ENCODE peak calls at places on chromosome 14, in eight cellular contexts. B, N, Z, Q, W, C, M and E are unnamed samples.

GRCh38 chr14:62497708-62498107 is 547.5 kb downstream of the KCNH5 start:
- DNase-seq in B (no peak), N (no peak), Z (no peak), Q (no peak), W (no peak), C (no peak), M (no peak), E (no peak)

GRCh38 chr14:53841109-53842099 is 115.2 kb downstream of the BMP4 start:
- DNase-seq in B (no peak), N (no peak), Z (no peak), Q (no peak), W (no peak), C (no peak), M (no peak), E (no peak)

GRCh38 chr14:89292579-89293348 is 124.3 kb downstream of the FOXN3 start:
- DNase-seq in B (no peak), N (no peak), Z (no peak), Q (no peak), W (no peak), C (no peak), M (no peak), E (no peak)

GRCh38 chr14:105196228-105196960 is 15.3 kb upstream of the NUDT14 start:
- DNase-seq in B (no peak), N (no peak), Z (no peak), Q (peak), W (no peak), C (no peak), M (peak), E (no peak)

GRCh38 chr14:21891921-21892320 is 218.3 kb upstream of the OR4E1 start:
- DNase-seq in B (no peak), N (no peak), Z (no peak), Q (no peak), W (no peak), C (no peak), M (no peak), E (no peak)

GRCh38 chr14:38808734-38809455 is 294.1 kb downstream of the SEC23A start:
- DNase-seq in B (no peak), N (peak), Z (no peak), Q (no peak), W (no peak), C (no peak), M (peak), E (no peak)

GRCh38 chr14:72775923-72776554 is 117.9 kb downstream of the DPF3 start:
- DNase-seq in B (no peak), N (no peak), Z (no peak), Q (no peak), W (no peak), C (no peak), M (no peak), E (no peak)

GRCh38 chr14:71426001-71426400 is 506.2 kb upstream of the RGS6 start:
- DNase-seq in B (no peak), N (no peak), Z (no peak), Q (no peak), W (no peak), C (no peak), M (no peak), E (no peak)

GRCh38 chr14:102046337-102047278 is 40.2 kb downstream of the HSP90AA1 start:
- DNase-seq in B (peak), N (peak), Z (no peak), Q (peak), W (peak), C (peak), M (peak), E (peak)

GRCh38 chr14:105891221-105891602 is 364.8 kb downstream of the TMEM121 start:
- DNase-seq in B (peak), N (no peak), Z (no peak), Q (peak), W (no peak), C (no peak), M (no peak), E (no peak)

GRCh38 chr14:69288956-69289705 is 29.2 kb downstream of the GALNT16 start:
- DNase-seq in B (no peak), N (no peak), Z (no peak), Q (no peak), W (no peak), C (no peak), M (no peak), E (no peak)

GRCh38 chr14:27242874-27243273 is 645.0 kb upstream of the NOVA1 start:
- DNase-seq in B (no peak), N (peak), Z (no peak), Q (no peak), W (peak), C (no peak), M (no peak), E (no peak)

GRCh38 chr14:80003138-80003537 is 208.2 kb downstream of the DIO2 start:
- DNase-seq in B (no peak), N (no peak), Z (no peak), Q (no peak), W (no peak), C (no peak), M (no peak), E (no peak)

GRCh38 chr14:77157716-77158115 is 16.1 kb upstream of the ZDHHC22 start:
- DNase-seq in B (no peak), N (no peak), Z (no peak), Q (no peak), W (no peak), C (no peak), M (no peak), E (no peak)

GRCh38 chr14:91415794-91416743 is 1.6 kb downstream of the CCDC88C start:
- DNase-seq in B (no peak), N (peak), Z (no peak), Q (no peak), W (no peak), C (no peak), M (peak), E (no peak)

GRCh38 chr14:60965402-60965801 is 15.5 kb downstream of the TRMT5 start:
- DNase-seq in B (no peak), N (peak), Z (no peak), Q (no peak), W (peak), C (no peak), M (no peak), E (peak)

GRCh38 chr14:51283402-51283825 is 43.4 kb downstream of the TMX1 start:
- DNase-seq in B (no peak), N (peak), Z (peak), Q (no peak), W (peak), C (peak), M (no peak), E (peak)

GRCh38 chr14:22994762-22995275 is 12.5 kb upstream of the AJUBA start:
- DNase-seq in B (no peak), N (peak), Z (no peak), Q (peak), W (peak), C (peak), M (peak), E (peak)

GRCh38 chr14:55356913-55357312 is 54.7 kb downstream of the ATG14 start:
- DNase-seq in B (no peak), N (no peak), Z (no peak), Q (no peak), W (no peak), C (no peak), M (no peak), E (no peak)

GRCh38 chr14:73661872-73662271 is 17.1 kb downstream of the DNAL1 start:
- DNase-seq in B (no peak), N (no peak), Z (no peak), Q (no peak), W (peak), C (no peak), M (no peak), E (peak)

GRCh38 chr14:47039336-47039735 is 387.8 kb upstream of the RPL10L start:
- DNase-seq in B (no peak), N (no peak), Z (no peak), Q (no peak), W (no peak), C (no peak), M (no peak), E (no peak)

GRCh38 chr14:92471919-92472318 is 41.7 kb upstream of the RIN3 start:
- DNase-seq in B (no peak), N (peak), Z (peak), Q (no peak), W (peak), C (peak), M (peak), E (peak)

GRCh38 chr14:45082420-45082819 is 1.5 kb upstream of the PRPF39 start:
- DNase-seq in B (no peak), N (no peak), Z (no peak), Q (no peak), W (no peak), C (no peak), M (no peak), E (no peak)

GRCh38 chr14:66476964-66477363 is 9.2 kb upstream of the CCDC196 start:
- DNase-seq in B (no peak), N (peak), Z (no peak), Q (no peak), W (peak), C (no peak), M (no peak), E (peak)

GRCh38 chr14:73738518-73739173 is 24.5 kb upstream of the PNMA1 start:
- DNase-seq in B (no peak), N (no peak), Z (no peak), Q (no peak), W (no peak), C (no peak), M (peak), E (no peak)

GRCh38 chr14:100905166-100905565 is 1.6 kb upstream of the RTL1 start:
- DNase-seq in B (no peak), N (no peak), Z (no peak), Q (no peak), W (no peak), C (no peak), M (no peak), E (no peak)

GRCh38 chr14:65872536-65872935 is 460.0 kb downstream of the FUT8 start:
- DNase-seq in B (no peak), N (no peak), Z (no peak), Q (no peak), W (no peak), C (no peak), M (no peak), E (peak)

GRCh38 chr14:104134061-104134965 is 4.1 kb upstream of the KIF26A start:
- DNase-seq in B (no peak), N (no peak), Z (no peak), Q (no peak), W (no peak), C (no peak), M (no peak), E (no peak)

GRCh38 chr14:56555921-56556570 is 23.6 kb upstream of the TMEM260 start:
- DNase-seq in B (no peak), N (peak), Z (no peak), Q (no peak), W (peak), C (peak), M (no peak), E (peak)

GRCh38 chr14:66404051-66404450 is 82.1 kb upstream of the CCDC196 start:
- DNase-seq in B (no peak), N (no peak), Z (no peak), Q (no peak), W (no peak), C (no peak), M (no peak), E (no peak)

GRCh38 chr14:50094056-50094455 is 22.3 kb downstream of the VCPKMT start:
- DNase-seq in B (no peak), N (no peak), Z (no peak), Q (no peak), W (no peak), C (no peak), M (no peak), E (no peak)

GRCh38 chr14:61065671-61066070 is 84.6 kb downstream of the SLC38A6 start:
- DNase-seq in B (no peak), N (no peak), Z (no peak), Q (no peak), W (no peak), C (no peak), M (no peak), E (no peak)

GRCh38 chr14:72779679-72780078 is 114.2 kb downstream of the DPF3 start:
- DNase-seq in B (no peak), N (no peak), Z (no peak), Q (no peak), W (no peak), C (no peak), M (no peak), E (no peak)